ENCODE peak calls at places on chromosome 18, in seven cellular contexts. Q is heart left ventricle, M is right lobe of liver, V is adrenal gland, G is pancreas, Z is GM23338, N is heart right ventricle. R is an unnamed sample.

GRCh38 chr18:29160123-29160522 is 983.2 kb upstream of the CDH2 start:
- DNase-seq in Q (no peak), M (no peak), V (no peak), G (no peak), Z (peak; percentile 10), N (no peak), R (no peak)

GRCh38 chr18:47898696-47899095 is 31.8 kb downstream of the SMAD2 start:
- DNase-seq in Q (no peak), M (no peak), V (no peak), G (no peak), Z (peak; percentile 27), N (no peak), R (no peak)

GRCh38 chr18:75607701-75608100 is 180.2 kb upstream of the SMIM21 start:
- DNase-seq in Q (no peak), M (no peak), V (no peak), G (no peak), Z (no peak), N (no peak), R (no peak)

GRCh38 chr18:6980363-6980762 is 137.2 kb downstream of the LAMA1 start:
- DNase-seq in Q (no peak), M (no peak), V (no peak), G (no peak), Z (no peak), N (no peak), R (no peak)

GRCh38 chr18:35179906-35180305 is 60.9 kb upstream of the ZNF397 start:
- DNase-seq in Q (no peak), M (no peak), V (no peak), G (no peak), Z (no peak), N (no peak), R (no peak)

GRCh38 chr18:75691483-75691882 is 264.0 kb upstream of the SMIM21 start:
- DNase-seq in Q (no peak), M (no peak), V (no peak), G (no peak), Z (peak; percentile 49), N (no peak), R (no peak)

GRCh38 chr18:41949206-41949920 is 5.7 kb upstream of the PIK3C3 start:
- DNase-seq in Q (no peak), M (no peak), V (no peak), G (no peak), Z (no peak), N (no peak), R (no peak)

GRCh38 chr18:74152906-74153305 is 4.6 kb downstream of the TIMM21 start:
- DNase-seq in Q (no peak), M (no peak), V (no peak), G (no peak), Z (peak; percentile 22), N (no peak), R (no peak)

GRCh38 chr18:2303517-2304238 is 267.6 kb downstream of the METTL4 start:
- DNase-seq in Q (no peak), M (no peak), V (no peak), G (no peak), Z (no peak), N (no peak), R (no peak)

GRCh38 chr18:9708057-9708881 is at the start of gene RAB31:
- DNase-seq in Q (peak; percentile 86), M (peak; percentile 79), V (peak; percentile 85), G (peak; percentile 66), Z (peak; percentile 57), N (peak; percentile 78), R (peak; percentile 96)

GRCh38 chr18:9435041-9435440 is 40.3 kb upstream of the RALBP1 start:
- DNase-seq in Q (no peak), M (no peak), V (no peak), G (no peak), Z (peak; percentile 8), N (no peak), R (no peak)

GRCh38 chr18:50432915-50433314 is 58.1 kb downstream of the SKA1 start:
- DNase-seq in Q (no peak), M (no peak), V (no peak), G (no peak), Z (no peak), N (no peak), R (no peak)

GRCh38 chr18:54672846-54673475 is 81.9 kb downstream of the DYNAP start:
- DNase-seq in Q (no peak), M (peak; percentile 20), V (no peak), G (no peak), Z (no peak), N (no peak), R (no peak)

GRCh38 chr18:48946329-48946835 is 4.4 kb downstream of the SMAD7 start:
- DNase-seq in Q (no peak), M (no peak), V (no peak), G (peak; percentile 61), Z (no peak), N (no peak), R (no peak)

GRCh38 chr18:64330161-64330560 is 181.3 kb upstream of the LINC00305 start:
- DNase-seq in Q (no peak), M (no peak), V (no peak), G (no peak), Z (peak; percentile 58), N (no peak), R (no peak)

GRCh38 chr18:43134876-43135275 is 19.4 kb upstream of the RIT2 start:
- DNase-seq in Q (no peak), M (no peak), V (no peak), G (no peak), Z (no peak), N (no peak), R (no peak)

GRCh38 chr18:36274296-36274695 is 23.2 kb upstream of the FHOD3 start:
- DNase-seq in Q (no peak), M (no peak), V (no peak), G (no peak), Z (no peak), N (no peak), R (no peak)

GRCh38 chr18:78562446-78563020 is 417.1 kb upstream of the SALL3 start:
- DNase-seq in Q (no peak), M (no peak), V (no peak), G (no peak), Z (no peak), N (no peak), R (peak; percentile 69)

DNA sequence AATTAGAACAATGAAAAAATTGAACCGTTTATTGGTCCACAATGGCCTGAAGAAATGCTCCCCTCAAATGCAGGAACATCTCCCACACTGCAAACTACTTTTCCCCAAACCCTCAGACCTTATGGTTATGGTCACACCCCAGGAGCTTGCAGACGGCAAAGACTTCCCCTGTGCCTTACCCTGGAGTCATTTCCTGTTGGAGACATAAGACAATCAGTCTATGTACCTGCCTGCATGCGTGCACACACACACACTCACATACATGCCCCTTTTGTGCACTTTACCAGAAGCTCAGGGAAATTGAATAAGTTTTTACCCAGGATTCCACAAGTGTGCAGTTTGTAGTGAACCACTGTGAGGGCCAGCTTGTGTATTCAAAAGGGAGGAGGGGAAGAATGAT is 281.9 kb upstream of the CELF4 start:
- DNase-seq in Q (no peak), M (no peak), V (no peak), G (no peak), Z (no peak), N (no peak), R (no peak)
- H3K27ac ChIP-seq in Q (no peak overlapping the region), M (no peak overlapping the region), V (no peak overlapping the region), G (no peak overlapping the region), Z (no peak overlapping the region), N (no peak overlapping the region), R (no peak overlapping the region)

DNA sequence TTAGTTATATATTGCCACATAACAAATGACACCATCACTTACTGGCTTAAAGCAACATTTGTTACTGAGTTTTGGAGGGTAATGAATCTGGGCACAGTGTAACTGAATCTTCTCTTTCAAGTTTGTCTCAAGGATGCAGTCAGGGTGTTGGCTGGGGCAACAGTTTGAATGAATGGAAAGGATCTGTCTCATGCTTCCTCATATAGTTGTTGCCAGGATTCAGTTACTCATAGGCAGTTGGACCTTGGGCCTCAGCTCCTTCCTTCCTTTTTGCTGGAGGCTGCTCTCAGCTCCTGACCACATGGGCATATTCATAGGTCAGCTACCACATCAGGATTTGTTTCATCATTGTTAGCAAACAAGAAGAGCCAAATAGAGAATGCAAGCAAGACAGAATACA is 466.1 kb upstream of the MC4R start:
- DNase-seq in Q (no peak), M (no peak), V (no peak), G (no peak), Z (no peak), N (no peak), R (no peak)
- H3K4me3 ChIP-seq in Q (no peak overlapping the region), M (no peak overlapping the region), V (no peak overlapping the region), G (no peak overlapping the region), Z (no peak overlapping the region), N (no peak overlapping the region), R (no peak overlapping the region)

GRCh38 chr18:63208676-63209075 is 110.9 kb downstream of the BCL2 start:
- DNase-seq in Q (no peak), M (no peak), V (no peak), G (no peak), Z (no peak), N (peak; percentile 28), R (no peak)
- H3K36me3 ChIP-seq in Q (no peaks in the 10 kb centered on the region), M (no peaks in the 10 kb centered on the region), V (no peaks in the 10 kb centered on the region), G (no peaks in the 10 kb centered on the region), Z (no peaks in the 10 kb centered on the region), N (no peaks in the 10 kb centered on the region), R (no peaks in the 10 kb centered on the region)

GRCh38 chr18:32362484-32362883 is 108.2 kb downstream of the GAREM1 start:
- DNase-seq in Q (no peak), M (no peak), V (no peak), G (no peak), Z (no peak), N (no peak), R (no peak)

GRCh38 chr18:32368170-32368569 is 102.5 kb downstream of the GAREM1 start:
- DNase-seq in Q (no peak), M (no peak), V (no peak), G (no peak), Z (no peak), N (no peak), R (no peak)

GRCh38 chr18:32372047-32372380 is 98.7 kb downstream of the GAREM1 start:
- DNase-seq in Q (no peak), M (no peak), V (no peak), G (no peak), Z (no peak), N (no peak), R (no peak)

GRCh38 chr18:32371384-32371783 is 99.3 kb downstream of the GAREM1 start:
- DNase-seq in Q (no peak), M (no peak), V (no peak), G (no peak), Z (no peak), N (no peak), R (no peak)

DNA sequence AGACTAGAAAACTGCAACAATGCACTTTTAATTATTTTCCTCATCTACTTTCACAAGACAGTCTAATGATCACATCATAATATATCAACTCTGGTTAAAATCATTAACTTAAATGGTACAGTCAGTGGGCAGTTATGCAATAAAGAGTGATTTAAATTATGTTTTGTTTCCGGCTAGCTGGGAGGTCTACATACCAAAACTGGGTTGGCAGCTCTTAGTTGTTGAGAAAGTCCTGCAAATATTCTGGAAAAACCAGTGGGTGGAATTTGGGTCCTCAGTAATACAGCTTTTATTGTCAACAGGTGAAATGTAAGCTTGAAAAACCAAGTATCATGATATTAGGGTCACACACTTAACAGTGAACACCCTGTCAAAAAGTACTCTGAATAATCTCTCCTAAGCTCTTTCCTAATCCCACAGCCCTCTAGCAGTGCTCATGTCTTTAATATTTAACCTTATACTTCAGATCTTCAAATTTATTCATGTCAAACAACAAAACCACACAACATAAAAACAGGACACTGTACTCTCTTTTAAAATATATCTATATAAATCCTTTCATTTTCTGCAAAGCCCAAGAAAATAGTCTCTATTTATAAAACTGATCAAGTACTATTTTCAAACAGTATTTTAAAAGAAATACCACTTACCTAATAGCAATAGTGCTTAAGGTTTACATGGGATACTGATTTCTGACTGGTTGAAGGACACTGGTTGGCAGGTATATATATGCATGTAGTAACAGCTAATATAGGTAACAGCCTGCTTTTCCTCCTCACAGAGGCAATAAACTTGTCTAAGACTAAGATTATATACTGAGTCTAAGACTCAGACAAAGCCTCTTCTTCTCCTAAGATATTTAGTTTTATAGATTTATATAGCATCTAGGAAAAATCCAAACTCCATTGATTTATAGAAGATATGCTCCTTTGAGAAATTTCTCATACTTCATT is 103.8 kb downstream of the GAREM1 start:
- DNase-seq in Q (no peak), M (no peak), V (no peak), G (no peak), Z (no peak), N (no peak), R (no peak)
- H3K27ac ChIP-seq in Q (no peak overlapping the region), M (peak overlapping the region; percentile 63), V (peak overlapping the region; percentile 35), G (peak overlapping the region; percentile 41), Z (no peak overlapping the region), N (no peak overlapping the region), R (no peak overlapping the region)